ENCODE peak calls at places on chromosomes 7 and 10, in eight cellular contexts. L, E, I, A, O, W, K and U are unnamed samples.

GRCh38 chr7:133021196-133021595 is 60.7 kb downstream of the CHCHD3 start:
- DNase-seq in L (no peak), E (no peak), I (no peak), A (no peak), O (no peak), W (no peak), K (no peak), U (no peak)

GRCh38 chr7:29622335-29623265 is 59.0 kb downstream of the PRR15 start:
- DNase-seq in L (no peak), E (peak), I (no peak), A (no peak), O (peak), W (no peak), K (no peak), U (no peak)

GRCh38 chr7:5424689-5425506 is 1.3 kb upstream of the TNRC18 start:
- DNase-seq in L (peak), E (no peak), I (peak), A (peak), O (peak), W (peak), K (peak), U (peak)

GRCh38 chr7:43522406-43523156 is 60.3 kb upstream of the STK17A start:
- DNase-seq in L (no peak), E (no peak), I (no peak), A (no peak), O (peak), W (no peak), K (no peak), U (no peak)

GRCh38 chr7:83749495-83749894 is 100.6 kb upstream of the SEMA3E start:
- DNase-seq in L (no peak), E (no peak), I (no peak), A (no peak), O (no peak), W (no peak), K (no peak), U (no peak)

GRCh38 chr10:23325132-23325531 is 19.5 kb downstream of the C10orf67 start:
- DNase-seq in L (no peak), E (no peak), I (no peak), A (no peak), O (no peak), W (no peak), K (no peak), U (no peak)

GRCh38 chr7:50504646-50505546 is 54.7 kb upstream of the FIGNL1 start:
- DNase-seq in L (no peak), E (no peak), I (no peak), A (no peak), O (no peak), W (no peak), K (no peak), U (no peak)

GRCh38 chr10:129741978-129742741 is 221.9 kb downstream of the EBF3 start:
- DNase-seq in L (no peak), E (no peak), I (no peak), A (no peak), O (no peak), W (no peak), K (no peak), U (no peak)

GRCh38 chr7:75711076-75711475 is 27.7 kb downstream of the HIP1 start:
- DNase-seq in L (no peak), E (no peak), I (no peak), A (no peak), O (no peak), W (no peak), K (no peak), U (no peak)

GRCh38 chr10:129951841-129952240 is 12.2 kb downstream of the EBF3 start:
- DNase-seq in L (no peak), E (no peak), I (no peak), A (no peak), O (no peak), W (no peak), K (no peak), U (no peak)

GRCh38 chr10:3107426-3107961 is 40.1 kb downstream of the PFKP start:
- DNase-seq in L (no peak), E (peak), I (peak), A (peak), O (no peak), W (no peak), K (peak), U (no peak)

GRCh38 chr10:118971876-118972275 is 57.6 kb upstream of the NANOS1 start:
- DNase-seq in L (no peak), E (no peak), I (no peak), A (no peak), O (no peak), W (no peak), K (no peak), U (no peak)

GRCh38 chr7:42128703-42129102 is 108.3 kb downstream of the GLI3 start:
- DNase-seq in L (no peak), E (no peak), I (no peak), A (no peak), O (no peak), W (peak), K (no peak), U (no peak)

GRCh38 chr7:134873253-134873652 is 93.8 kb downstream of the CALD1 start:
- DNase-seq in L (no peak), E (no peak), I (no peak), A (no peak), O (no peak), W (no peak), K (no peak), U (no peak)

GRCh38 chr7:107353701-107354100 is 116.2 kb upstream of the GPR22 start:
- DNase-seq in L (no peak), E (no peak), I (no peak), A (no peak), O (no peak), W (no peak), K (no peak), U (no peak)

GRCh38 chr7:133360201-133360600 is 107.3 kb downstream of the EXOC4 start:
- DNase-seq in L (no peak), E (no peak), I (no peak), A (no peak), O (no peak), W (no peak), K (no peak), U (no peak)

GRCh38 chr7:115632636-115633035 is 397.9 kb downstream of the TFEC start:
- DNase-seq in L (no peak), E (no peak), I (no peak), A (no peak), O (no peak), W (no peak), K (no peak), U (no peak)

GRCh38 chr7:22864855-22865606 is 42.4 kb upstream of the TOMM7 start:
- DNase-seq in L (no peak), E (no peak), I (no peak), A (no peak), O (no peak), W (no peak), K (no peak), U (no peak)

GRCh38 chr7:149147730-149148653 is 739 bp downstream of the ZNF398 start:
- DNase-seq in L (peak), E (no peak), I (peak), A (peak), O (peak), W (peak), K (peak), U (peak)

GRCh38 chr7:132455306-132455705 is 121.0 kb downstream of the PLXNA4 start:
- DNase-seq in L (no peak), E (no peak), I (no peak), A (no peak), O (no peak), W (peak), K (no peak), U (peak)

GRCh38 chr7:44096326-44096881 is 7.7 kb upstream of the AEBP1 start:
- DNase-seq in L (no peak), E (no peak), I (no peak), A (no peak), O (no peak), W (no peak), K (no peak), U (no peak)

GRCh38 chr7:26620352-26620751 is 244.0 kb downstream of the SKAP2 start:
- DNase-seq in L (no peak), E (peak), I (no peak), A (no peak), O (no peak), W (peak), K (no peak), U (peak)

GRCh38 chr10:127925471-127926207 is 18.7 kb downstream of the PTPRE start:
- DNase-seq in L (no peak), E (no peak), I (no peak), A (no peak), O (no peak), W (no peak), K (no peak), U (no peak)